ENCODE peak calls at places on chromosomes 13 and 19, in nine cellular contexts. U, M, B, D, G, V, H, O and N are unnamed samples.

GRCh38 chr13:25420161-25420560 is 48.4 kb downstream of the ATP8A2 start:
- DNase-seq in U (no peak), M (no peak), B (no peak), D (no peak), G (no peak), V (no peak), H (no peak), O (no peak), N (no peak)

GRCh38 chr13:97878421-97879375 is 74.8 kb upstream of the IPO5 start:
- DNase-seq in U (no peak), M (no peak), B (no peak), D (no peak), G (no peak), V (no peak), H (no peak), O (no peak), N (no peak)

GRCh38 chr19:47106819-47107200 is 6.8 kb downstream of the ZC3H4 start:
- DNase-seq in U (no peak), M (no peak), B (no peak), D (no peak), G (no peak), V (no peak), H (no peak), O (no peak), N (no peak)

GRCh38 chr13:30103161-30103858 is 204.0 kb downstream of the KATNAL1 start:
- DNase-seq in U (no peak), M (no peak), B (no peak), D (no peak), G (no peak), V (no peak), H (no peak), O (no peak), N (no peak)

GRCh38 chr19:47109541-47110375 is 3.8 kb downstream of the ZC3H4 start:
- DNase-seq in U (no peak), M (no peak), B (peak), D (no peak), G (peak), V (peak), H (no peak), O (peak), N (peak)

GRCh38 chr13:30053904-30054303 is 203.5 kb upstream of the UBL3 start:
- DNase-seq in U (no peak), M (no peak), B (no peak), D (no peak), G (no peak), V (no peak), H (no peak), O (no peak), N (no peak)

GRCh38 chr13:98141938-98142426 is 912 bp upstream of the FARP1 start:
- DNase-seq in U (no peak), M (peak), B (no peak), D (no peak), G (no peak), V (no peak), H (no peak), O (no peak), N (no peak)

GRCh38 chr19:40553885-40554857 is 22.5 kb upstream of the SHKBP1 start:
- DNase-seq in U (no peak), M (no peak), B (no peak), D (no peak), G (no peak), V (no peak), H (no peak), O (no peak), N (no peak)

GRCh38 chr13:24016046-24016445 is 118.7 kb upstream of the C1QTNF9B start:
- DNase-seq in U (no peak), M (no peak), B (no peak), D (no peak), G (no peak), V (no peak), H (no peak), O (no peak), N (no peak)

GRCh38 chr19:28485300-28485699 is 727.7 kb downstream of the UQCRFS1 start:
- DNase-seq in U (no peak), M (peak), B (no peak), D (no peak), G (no peak), V (no peak), H (no peak), O (no peak), N (no peak)

GRCh38 chr13:110137677-110138008 is 169.3 kb downstream of the COL4A1 start:
- DNase-seq in U (no peak), M (peak), B (peak), D (no peak), G (no peak), V (peak), H (peak), O (peak), N (peak)

GRCh38 chr13:110387451-110388140 is 80.5 kb downstream of the COL4A2 start:
- DNase-seq in U (no peak), M (peak), B (no peak), D (no peak), G (no peak), V (no peak), H (peak), O (peak), N (peak)

GRCh38 chr19:531753-532571 is at the start of gene CDC34:
- DNase-seq in U (no peak), M (no peak), B (no peak), D (no peak), G (no peak), V (no peak), H (no peak), O (no peak), N (no peak)

GRCh38 chr19:41696402-41697197 is 8.5 kb upstream of the CEACAM7 start:
- DNase-seq in U (no peak), M (no peak), B (no peak), D (no peak), G (no peak), V (peak), H (no peak), O (no peak), N (peak)

GRCh38 chr13:78194904-78195639 is 276.4 kb upstream of the EDNRB start:
- DNase-seq in U (no peak), M (no peak), B (no peak), D (no peak), G (no peak), V (no peak), H (no peak), O (peak), N (no peak)

GRCh38 chr19:28977826-28978225 is 235.1 kb downstream of the UQCRFS1 start:
- DNase-seq in U (no peak), M (no peak), B (no peak), D (no peak), G (no peak), V (no peak), H (no peak), O (no peak), N (no peak)

GRCh38 chr13:29993716-29994488 is 143.5 kb upstream of the UBL3 start:
- DNase-seq in U (no peak), M (no peak), B (no peak), D (no peak), G (no peak), V (no peak), H (no peak), O (peak), N (no peak)

GRCh38 chr19:17061205-17061604 is 14.0 kb downstream of the HAUS8 start:
- DNase-seq in U (no peak), M (no peak), B (no peak), D (no peak), G (no peak), V (no peak), H (no peak), O (no peak), N (no peak)

GRCh38 chr19:44925114-44925891 is 10.9 kb downstream of the APOC1 start:
- DNase-seq in U (no peak), M (peak), B (no peak), D (no peak), G (no peak), V (no peak), H (peak), O (peak), N (no peak)